ENCODE peak calls at places on chromosome X, in eight cellular contexts. Q, T, A, B, E, K, W and P are unnamed samples.

GRCh38 chrX:103431316-103431715 is 55.0 kb downstream of the BEX3 start:
- DNase-seq in Q (peak), T (no peak), A (no peak), B (no peak), E (peak), K (peak), W (no peak), P (no peak)

GRCh38 chrX:3748052-3748559 is 34.7 kb upstream of the PRKX start:
- DNase-seq in Q (no peak), T (no peak), A (no peak), B (no peak), E (no peak), K (no peak), W (no peak), P (no peak)

GRCh38 chrX:22634081-22634480 is 361.4 kb downstream of the CBLL2 start:
- DNase-seq in Q (peak), T (no peak), A (no peak), B (peak), E (peak), K (no peak), W (peak), P (no peak)

GRCh38 chrX:118219866-118220265 is 103.3 kb upstream of the KLHL13 start:
- DNase-seq in Q (no peak), T (no peak), A (no peak), B (no peak), E (no peak), K (no peak), W (no peak), P (no peak)

GRCh38 chrX:9646471-9647038 is 119.1 kb downstream of the GPR143 start:
- DNase-seq in Q (no peak), T (no peak), A (no peak), B (no peak), E (peak), K (no peak), W (no peak), P (no peak)

GRCh38 chrX:15579778-15580747 is 20.7 kb downstream of the ACE2 start:
- DNase-seq in Q (peak), T (peak), A (no peak), B (no peak), E (no peak), K (no peak), W (no peak), P (no peak)

GRCh38 chrX:135396109-135396508 is 25.6 kb upstream of the SMIM10L2A start:
- DNase-seq in Q (no peak), T (no peak), A (no peak), B (no peak), E (peak), K (peak), W (no peak), P (no peak)

GRCh38 chrX:132741706-132742105 is 216.7 kb downstream of the HS6ST2 start:
- DNase-seq in Q (peak), T (no peak), A (no peak), B (no peak), E (peak), K (no peak), W (no peak), P (no peak)

GRCh38 chrX:107565916-107566602 is 62.3 kb upstream of the PRPS1 start:
- DNase-seq in Q (no peak), T (peak), A (no peak), B (no peak), E (peak), K (peak), W (no peak), P (peak)

GRCh38 chrX:130024127-130024526 is 41.7 kb downstream of the BCORL1 start:
- DNase-seq in Q (peak), T (peak), A (peak), B (no peak), E (peak), K (peak), W (peak), P (peak)

DNA sequence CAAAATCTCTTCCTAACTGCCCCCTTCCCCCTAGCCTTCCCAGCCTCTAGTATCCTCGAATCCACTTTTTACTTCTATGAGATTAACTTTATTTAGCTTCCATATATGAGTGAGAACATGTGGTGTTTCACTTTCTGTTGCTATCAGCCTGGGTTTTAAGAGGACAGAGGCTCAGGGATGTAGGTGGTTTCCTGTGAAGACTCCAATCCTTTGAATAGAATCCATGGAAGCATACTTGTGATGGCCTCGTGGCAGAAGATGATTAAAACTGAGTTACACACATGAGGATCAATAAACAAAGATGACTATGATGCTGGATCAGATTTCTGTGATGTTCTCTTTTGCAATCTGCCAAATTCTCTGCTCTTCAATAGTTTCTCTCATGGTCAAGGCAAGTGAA is 29.8 kb downstream of the CD99L2 start:
- DNase-seq in Q (peak), T (no peak), A (no peak), B (no peak), E (no peak), K (no peak), W (no peak), P (no peak)
- H3K4me3 ChIP-seq in Q (no peak), T (no peak), A (no peak), B (no peak), E (no peak), K (no peak), W (no peak), P (no peak)

DNA sequence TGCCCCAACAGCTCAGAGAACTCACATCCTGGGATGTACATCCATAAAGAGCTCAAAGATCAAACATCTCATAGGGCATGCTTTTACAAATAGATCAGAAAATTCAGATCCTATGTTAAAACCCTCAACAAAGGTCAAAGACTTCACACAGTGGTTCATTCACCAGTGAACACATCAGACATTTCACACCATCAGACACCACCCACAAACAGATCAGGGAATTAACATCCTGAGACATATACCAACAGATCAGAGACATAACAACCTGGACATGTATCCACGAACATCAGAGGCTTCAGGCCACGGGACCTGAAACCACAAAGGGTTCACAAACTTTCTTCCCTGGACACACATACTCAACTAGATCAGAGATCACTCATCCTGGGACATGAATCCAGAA is 23.4 kb downstream of the SUV39H1 start:
- DNase-seq in Q (no peak), T (no peak), A (no peak), B (no peak), E (no peak), K (no peak), W (no peak), P (no peak)
- H3K4me3 ChIP-seq in Q (no peak), T (no peak), A (no peak), B (no peak), E (no peak), K (no peak), W (no peak), P (no peak)

GRCh38 chrX:40952855-40953254 is 132.4 kb upstream of the USP9X start:
- DNase-seq in Q (peak), T (no peak), A (no peak), B (no peak), E (peak), K (no peak), W (no peak), P (no peak)

GRCh38 chrX:40950546-40950945 is 134.7 kb upstream of the USP9X start:
- DNase-seq in Q (no peak), T (no peak), A (no peak), B (no peak), E (no peak), K (no peak), W (no peak), P (no peak)

GRCh38 chrX:40949071-40949470 is 136.2 kb upstream of the USP9X start:
- DNase-seq in Q (no peak), T (no peak), A (no peak), B (no peak), E (no peak), K (no peak), W (no peak), P (no peak)

GRCh38 chrX:40953369-40953768 is 131.9 kb upstream of the USP9X start:
- DNase-seq in Q (no peak), T (no peak), A (no peak), B (no peak), E (no peak), K (no peak), W (no peak), P (no peak)
- H3K4me3 ChIP-seq in Q (no peak), T (no peak), A (no peak), B (no peak), E (no peak), K (no peak), W (no peak), P (no peak)

DNA sequence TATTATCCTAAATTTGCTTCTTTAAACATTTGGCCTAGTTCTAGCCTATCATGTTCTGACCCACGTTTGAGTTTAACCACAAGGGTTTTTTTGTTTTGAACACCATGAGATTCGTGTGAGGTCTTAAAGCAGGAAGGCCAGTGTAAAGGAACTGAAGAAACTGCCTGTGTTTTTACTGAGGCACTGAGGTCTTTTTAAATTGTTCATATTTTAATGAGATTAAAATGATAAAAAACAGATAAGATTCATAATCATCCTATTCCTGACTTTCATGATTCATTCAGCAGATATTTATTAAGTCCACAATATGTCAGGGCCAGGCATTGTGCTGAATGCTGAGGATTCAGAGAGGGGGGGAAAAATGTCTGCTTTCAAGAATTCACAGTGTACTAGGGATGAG is 3.2 kb downstream of the RPS6KA3 start:
- DNase-seq in Q (peak), T (no peak), A (no peak), B (no peak), E (peak), K (peak), W (no peak), P (no peak)
- H3K4me3 ChIP-seq in Q (no peak), T (no peak), A (no peak), B (no peak), E (no peak), K (peak), W (no peak), P (no peak)

GRCh38 chrX:65697173-65697572 is 29.7 kb downstream of the MSN start:
- DNase-seq in Q (peak), T (no peak), A (no peak), B (no peak), E (peak), K (no peak), W (no peak), P (no peak)
- H3K4me3 ChIP-seq in Q (no peak), T (no peak), A (no peak), B (no peak), E (no peak), K (no peak), W (no peak), P (no peak)

DNA sequence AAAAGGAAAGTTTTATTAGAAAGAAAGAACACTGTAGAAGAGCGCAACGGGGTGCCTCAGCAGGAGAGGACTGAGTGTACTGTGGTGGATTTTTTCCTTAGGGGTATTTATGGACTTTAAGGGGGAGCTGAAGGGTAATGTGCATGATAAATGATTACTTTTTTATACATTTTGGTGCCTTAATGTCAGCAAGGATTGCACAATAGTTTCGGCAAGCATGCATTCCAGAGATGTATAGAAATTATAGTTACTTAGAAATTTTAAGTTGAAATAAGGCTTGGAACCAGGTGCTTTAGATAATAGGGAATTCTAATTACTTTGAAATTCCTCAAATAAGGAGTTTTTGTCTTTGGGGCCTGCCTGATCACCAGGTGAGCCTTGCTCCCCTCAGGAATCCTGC is 30.5 kb upstream of the SERPINA7 start:
- DNase-seq in Q (no peak), T (no peak), A (no peak), B (no peak), E (no peak), K (no peak), W (no peak), P (no peak)
- H3K4me3 ChIP-seq in Q (no peak), T (no peak), A (no peak), B (no peak), E (no peak), K (no peak), W (no peak), P (no peak)

DNA sequence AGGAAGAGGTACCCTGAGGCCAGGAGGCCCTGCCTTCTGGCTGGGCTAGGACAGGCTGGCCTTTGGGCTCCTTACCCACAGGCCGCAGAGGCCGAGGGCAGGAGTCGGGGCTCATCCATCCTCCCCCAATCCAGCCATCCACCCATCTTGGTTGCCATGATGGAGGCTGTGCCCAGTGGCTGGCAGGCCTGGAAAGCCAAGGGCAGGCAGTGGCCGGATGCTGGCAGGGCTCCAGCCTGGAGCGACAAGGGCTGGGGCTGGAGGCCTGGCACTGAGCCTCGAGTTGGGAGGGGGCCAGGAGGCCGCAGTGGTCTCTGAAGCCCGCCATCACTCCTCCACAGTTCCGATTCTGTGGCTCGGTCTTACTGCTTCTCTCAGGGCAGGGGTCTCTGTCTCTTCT is 8.6 kb upstream of the BGN start:
- DNase-seq in Q (no peak), T (no peak), A (no peak), B (no peak), E (no peak), K (no peak), W (no peak), P (no peak)
- H3K4me3 ChIP-seq in Q (no peak), T (no peak), A (no peak), B (no peak), E (no peak), K (no peak), W (no peak), P (no peak)

GRCh38 chrX:43882294-43882681 is at the start of gene MAOB:
- DNase-seq in Q (no peak), T (peak), A (no peak), B (no peak), E (peak), K (no peak), W (no peak), P (peak)
- H3K4me3 ChIP-seq in Q (peak), T (peak), A (peak), B (no peak), E (peak), K (no peak), W (peak), P (peak)